ENCODE peak calls at places on chromosomes 12 and 14, in seven cellular contexts. N is mesenchymal stem cell, I is H9, C is H1, K is mesendoderm, V is IMR-90, G is trophoblast cell. M is an unnamed sample.

GRCh38 chr12:63826002-63826585 is 18.4 kb upstream of the SRGAP1 start:
- DNase-seq in K (peak), C (no peak), G (peak), V (peak), N (peak), I (no peak), M (peak)

GRCh38 chr14:98182385-98183055 is 1089.5 kb downstream of the BCL11B start:
- DNase-seq in I (no peak), C (no peak), K (no peak), V (no peak), G (no peak), N (no peak), M (no peak)

GRCh38 chr12:51589060-51589459 is 2.0 kb upstream of the SCN8A start:
- DNase-seq in K (no peak), C (no peak), G (no peak), N (peak), I (no peak), V (no peak), M (no peak)

GRCh38 chr14:56515739-56516138 is 63.9 kb upstream of the TMEM260 start:
- DNase-seq in G (no peak), I (no peak), K (no peak), N (no peak), V (no peak), C (no peak), M (no peak)

GRCh38 chr12:13913371-13913770 is 68.0 kb downstream of the GRIN2B start:
- DNase-seq in K (no peak), N (no peak), G (peak), V (no peak), I (no peak), C (no peak), M (no peak)

GRCh38 chr12:795305-795704 is 42.9 kb downstream of the WNK1 start:
- DNase-seq in I (no peak), C (no peak), K (peak), N (no peak), V (no peak), G (no peak), M (no peak)

GRCh38 chr12:116389990-116390655 is 112.6 kb upstream of the MED13L start:
- DNase-seq in V (peak), N (peak), K (no peak), C (no peak), I (no peak), G (peak), M (no peak)

GRCh38 chr12:123813349-123813748 is 51.2 kb downstream of the DNAH10 start:
- DNase-seq in V (peak), C (no peak), N (no peak), G (no peak), K (no peak), I (no peak), M (no peak)

GRCh38 chr12:129489277-129489676 is 414.5 kb downstream of the TMEM132D start:
- DNase-seq in V (no peak), I (no peak), C (no peak), G (no peak), K (no peak), N (no peak), M (no peak)

GRCh38 chr12:116863275-116863767 is 17.9 kb downstream of the HRK start:
- DNase-seq in K (peak), V (peak), I (peak), N (peak), G (peak), C (peak), M (no peak)

GRCh38 chr14:22798528-22798927 is 16.7 kb downstream of the SLC7A7 start:
- DNase-seq in G (peak), K (no peak), V (no peak), N (no peak), C (no peak), I (no peak), M (no peak)

GRCh38 chr14:23776296-23776695 is 140.1 kb downstream of the DHRS2 start:
- DNase-seq in G (no peak), V (no peak), C (no peak), I (no peak), N (no peak), K (no peak), M (no peak)

GRCh38 chr12:117111386-117112267 is 12.4 kb upstream of the TESC start:
- DNase-seq in K (peak), N (no peak), G (no peak), I (peak), C (no peak), V (no peak), M (no peak)

GRCh38 chr14:95948608-95949007 is 72.0 kb downstream of the TUNAR start:
- DNase-seq in I (peak), G (peak), N (no peak), C (peak), K (peak), V (no peak), M (peak)

GRCh38 chr14:68789002-68789797 is 3.7 kb downstream of the ZFP36L1 start:
- DNase-seq in K (peak), V (peak), I (peak), C (no peak), N (peak), G (peak), M (no peak)

GRCh38 chr14:72518809-72519377 is 375.0 kb downstream of the DPF3 start:
- DNase-seq in G (no peak), K (no peak), N (no peak), I (no peak), C (no peak), V (no peak), M (no peak)

GRCh38 chr12:105725054-105725453 is 394.6 kb downstream of the C12orf75 start:
- DNase-seq in I (no peak), V (no peak), G (peak), C (no peak), N (no peak), K (no peak), M (no peak)

GRCh38 chr12:107552263-107552662 is 133.3 kb upstream of the PWP1 start:
- DNase-seq in V (no peak), G (no peak), C (no peak), I (no peak), N (no peak), K (no peak), M (no peak)

GRCh38 chr12:5096241-5096880 is 52.7 kb downstream of the KCNA5 start:
- DNase-seq in K (peak), N (peak), V (peak), G (peak), I (no peak), C (no peak), M (no peak)

GRCh38 chr14:70188608-70189540 is at the start of gene SLC8A3:
- DNase-seq in V (peak), K (peak), I (peak), C (no peak), N (peak), G (peak), M (peak)

GRCh38 chr12:122420471-122421262 is 1.8 kb downstream of the CLIP1 start:
- DNase-seq in K (peak), N (no peak), C (no peak), V (no peak), I (no peak), G (no peak), M (no peak)

GRCh38 chr14:102362084-102362483 is 606 bp downstream of the CINP start:
- DNase-seq in V (peak), I (no peak), N (peak), G (peak), K (no peak), C (no peak), M (no peak)

GRCh38 chr14:52369305-52369781 is 55.2 kb downstream of the PTGER2 start:
- DNase-seq in V (peak), K (no peak), G (no peak), N (no peak), C (no peak), I (no peak), M (no peak)

GRCh38 chr14:23933108-23933507 is 20.5 kb upstream of the DHRS4 start:
- DNase-seq in V (no peak), G (no peak), C (no peak), I (no peak), K (no peak), N (no peak), M (no peak)

GRCh38 chr12:26112703-26113147 is 12.1 kb downstream of the BHLHE41 start:
- DNase-seq in V (peak), I (no peak), K (peak), G (peak), N (peak), C (no peak), M (no peak)

GRCh38 chr12:112868459-112869041 is 38.2 kb upstream of the OAS1 start:
- DNase-seq in C (no peak), V (no peak), G (peak), I (peak), N (no peak), K (peak), M (peak)

GRCh38 chr14:94474581-94475031 is 1.4 kb downstream of the SERPINA9 start:
- DNase-seq in N (no peak), C (peak), K (peak), V (peak), G (no peak), I (peak), M (no peak)

GRCh38 chr14:81351205-81351604 is 48.9 kb downstream of the STON2 start:
- DNase-seq in I (no peak), C (no peak), G (no peak), K (no peak), V (no peak), N (no peak), M (no peak)

GRCh38 chr14:36065831-36066230 is 110.7 kb downstream of the PTCSC3 start:
- DNase-seq in N (no peak), G (no peak), I (no peak), V (no peak), C (no peak), K (no peak), M (no peak)

GRCh38 chr12:2409656-2410265 is 357.0 kb downstream of the CACNA1C start:
- DNase-seq in G (no peak), C (no peak), I (no peak), N (no peak), V (no peak), K (no peak), M (no peak)

GRCh38 chr12:31018106-31018890 is 55.4 kb upstream of the DDX11 start:
- DNase-seq in V (no peak), C (no peak), I (peak), N (no peak), K (no peak), G (no peak), M (no peak)

GRCh38 chr12:59365133-59365532 is 230.7 kb upstream of the SLC16A7 start:
- DNase-seq in C (no peak), K (peak), I (no peak), G (no peak), V (no peak), N (no peak), M (no peak)

GRCh38 chr14:89365071-89365801 is 51.8 kb downstream of the FOXN3 start:
- DNase-seq in N (peak), I (no peak), K (no peak), G (peak), V (peak), C (no peak), M (no peak)

GRCh38 chr12:51012570-51013236 is 13.5 kb downstream of the SLC11A2 start:
- DNase-seq in C (no peak), G (no peak), K (no peak), N (no peak), I (no peak), V (no peak), M (no peak)

GRCh38 chr12:29547151-29547561 is 49.7 kb upstream of the OVCH1 start:
- DNase-seq in I (no peak), C (no peak), V (peak), K (peak), G (peak), N (peak), M (no peak)

GRCh38 chr12:69068431-69068830 is 135.5 kb upstream of the CPM start:
- DNase-seq in V (peak), K (peak), G (no peak), I (no peak), N (no peak), C (no peak), M (no peak)

GRCh38 chr12:82745062-82745461 is 58.4 kb downstream of the TMTC2 start:
- DNase-seq in N (no peak), C (no peak), G (no peak), I (no peak), V (no peak), K (peak), M (no peak)

GRCh38 chr12:82745807-82746206 is 59.1 kb downstream of the TMTC2 start:
- DNase-seq in V (no peak), N (no peak), K (no peak), C (no peak), I (no peak), G (no peak), M (no peak)

DNA sequence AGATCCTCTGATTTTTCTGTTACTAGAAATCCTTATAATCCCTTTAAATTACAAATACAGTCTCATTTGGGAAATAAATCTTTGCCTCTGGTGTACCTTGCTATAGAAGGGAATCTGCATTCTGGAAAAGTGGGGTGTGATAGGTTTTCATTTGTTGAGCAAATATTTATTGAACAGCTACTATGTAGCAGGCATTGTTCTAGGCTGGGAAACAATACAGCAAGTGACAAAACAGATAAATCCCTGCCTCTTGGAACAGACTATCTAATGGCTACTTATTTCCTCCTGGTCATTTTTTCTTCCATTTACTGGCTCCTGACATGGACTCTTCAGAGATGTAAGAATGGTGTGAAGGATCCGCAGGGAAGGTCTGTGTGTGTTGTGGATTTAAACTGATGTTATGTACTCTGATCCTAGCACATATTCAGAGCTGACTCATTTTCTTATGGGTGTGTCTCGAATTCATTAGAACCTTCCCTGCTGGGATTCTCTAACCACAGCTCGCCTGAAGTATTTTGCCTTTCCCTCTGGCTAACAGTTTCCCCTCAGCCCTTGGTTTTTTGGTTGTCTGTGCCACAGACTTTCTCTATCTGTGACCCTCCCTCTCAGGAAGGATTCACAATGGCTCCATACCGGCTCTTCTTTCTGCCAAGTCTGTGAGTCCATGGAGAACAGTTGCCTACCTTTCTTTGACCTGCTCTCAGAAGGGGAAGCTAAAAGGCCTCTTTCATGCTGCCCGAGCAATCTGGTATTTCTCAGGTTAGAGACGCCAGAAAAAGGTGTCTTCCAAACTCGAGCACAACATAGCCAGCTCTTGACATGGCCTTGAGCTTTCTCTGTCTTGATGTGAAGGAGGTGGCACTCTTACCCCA is 53.7 kb downstream of the TMTC2 start:
- DNase-seq in K (peak), G (no peak), I (peak), N (peak), C (no peak), V (peak), M (no peak)
- H3K23ac ChIP-seq in K (no peak), G (no peak), I (no peak), N (no peak), C (no peak), V (no peak), M (no peak)

DNA sequence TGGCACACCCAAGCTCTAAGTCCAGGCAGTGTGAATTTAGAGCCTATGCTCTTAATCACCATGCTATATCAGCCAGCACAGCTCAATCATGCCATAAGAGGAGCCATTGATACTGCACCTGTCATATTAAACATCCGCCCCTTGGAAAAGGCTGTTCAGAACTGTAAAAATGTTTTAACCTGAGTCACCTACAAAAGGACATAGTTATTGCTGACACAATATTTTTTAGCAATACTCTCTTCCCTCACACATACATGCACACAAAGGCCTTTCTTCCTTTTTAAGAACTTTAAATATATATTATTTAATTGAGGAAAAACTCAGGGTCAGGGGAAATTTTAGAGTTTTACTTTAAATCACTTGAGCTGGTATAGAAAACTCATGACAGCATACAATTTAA is 83.5 kb upstream of the ATXN7L3B start:
- DNase-seq in I (no peak), K (no peak), V (no peak), C (no peak), N (no peak), G (no peak), M (no peak)
- H3K23ac ChIP-seq in I (no peak), K (no peak), V (no peak), C (no peak), N (no peak), G (no peak), M (no peak)

GRCh38 chr14:41859336-41859735 is 252.7 kb downstream of the LRFN5 start:
- DNase-seq in G (no peak), K (no peak), V (peak), N (no peak), I (no peak), C (no peak), M (no peak)
- H3K23ac ChIP-seq in G (no peak), K (no peak), V (no peak), N (no peak), I (no peak), C (no peak), M (no peak)

GRCh38 chr14:59277659-59278058 is 89.2 kb downstream of the DAAM1 start:
- DNase-seq in I (no peak), V (no peak), N (no peak), K (no peak), G (no peak), C (no peak), M (no peak)
- H3K23ac ChIP-seq in I (no peak), V (no peak), N (no peak), K (no peak), G (no peak), C (no peak), M (no peak)

M was measured in neuronal stem cell.